ENCODE peak calls at places on chromosomes 16 and 17, in four cellular contexts. C, F, A and K are unnamed samples.

GRCh38 chr16:31064882-31065461 is 9.1 kb downstream of the ZNF668 start:
- DNase-seq in C (no peak), F (no peak), A (no peak), K (no peak)

GRCh38 chr16:79415983-79416641 is 184.4 kb downstream of the MAF start:
- DNase-seq in C (peak; percentile 37), F (peak; percentile 28), A (no peak), K (no peak)

GRCh38 chr17:61360318-61360717 is 39.3 kb upstream of the TBX2 start:
- DNase-seq in C (no peak), F (no peak), A (no peak), K (no peak)

GRCh38 chr16:89052824-89053724 is 40.6 kb upstream of the ACSF3 start:
- DNase-seq in C (peak; percentile 32), F (no peak), A (no peak), K (peak; percentile 69)

GRCh38 chr17:76411247-76411646 is 26.8 kb downstream of the SPHK1 start:
- DNase-seq in C (no peak), F (no peak), A (no peak), K (no peak)

GRCh38 chr17:79075433-79075805 is 795 bp downstream of the ENGASE start:
- DNase-seq in C (peak; percentile 48), F (no peak), A (no peak), K (no peak)

GRCh38 chr17:76427457-76428231 is 25.3 kb downstream of the UBE2O start:
- DNase-seq in C (no peak), F (no peak), A (no peak), K (peak; percentile 1)

GRCh38 chr17:8426094-8426720 is 9.5 kb upstream of the NDEL1 start:
- DNase-seq in C (no peak), F (no peak), A (no peak), K (no peak)

GRCh38 chr17:78748048-78748729 is 33.9 kb downstream of the CYTH1 start:
- DNase-seq in C (peak; percentile 67), F (peak; percentile 43), A (no peak), K (no peak)

GRCh38 chr17:55341432-55341831 is 76.7 kb downstream of the HLF start:
- DNase-seq in C (peak; percentile 53), F (no peak), A (no peak), K (no peak)

GRCh38 chr17:7884581-7885356 is 3.8 kb upstream of the CHD3 start:
- DNase-seq in C (peak; percentile 36), F (peak; percentile 45), A (no peak), K (no peak)

GRCh38 chr17:65143899-65144590 is 6.9 kb downstream of the RGS9 start:
- DNase-seq in C (no peak), F (no peak), A (no peak), K (no peak)

GRCh38 chr16:6008656-6009055 is 911.1 kb upstream of the EEF2KMT start:
- DNase-seq in C (no peak), F (no peak), A (no peak), K (no peak)

GRCh38 chr16:4346205-4346781 is 4.8 kb downstream of the PAM16 start:
- DNase-seq in C (no peak), F (no peak), A (no peak), K (no peak)

GRCh38 chr16:11152205-11152604 is 103.8 kb downstream of the SOCS1 start:
- DNase-seq in C (no peak), F (no peak), A (no peak), K (no peak)

GRCh38 chr16:85554114-85554790 is 58.9 kb upstream of the GSE1 start:
- DNase-seq in C (peak; percentile 84), F (peak; percentile 83), A (no peak), K (peak; percentile 78)

DNA sequence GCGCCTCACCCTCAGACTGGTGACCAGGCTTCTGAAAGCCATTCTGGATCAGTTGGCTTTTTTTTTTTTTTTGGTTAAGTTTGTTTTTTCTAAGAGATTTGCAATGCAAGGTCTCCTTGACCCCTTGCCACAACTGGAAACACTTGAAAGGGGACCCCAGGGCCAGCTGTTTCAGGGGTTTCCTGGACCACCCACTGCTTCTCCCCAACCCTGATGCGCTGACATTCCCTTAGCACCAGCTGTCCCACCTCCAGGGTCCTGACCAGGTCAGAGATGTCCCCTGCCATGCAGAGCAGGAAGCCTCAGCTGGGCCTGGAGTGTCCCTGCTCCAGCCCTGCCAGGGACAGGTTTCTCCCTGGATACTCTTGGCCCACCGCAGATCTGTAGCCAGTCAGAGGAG is 8.1 kb upstream of the MRPL58 start:
- DNase-seq in C (no peak), F (no peak), A (no peak), K (no peak)
- H3K36me3 ChIP-seq in C (no peaks in the 10 kb centered on the region), F (no peaks in the 10 kb centered on the region), A (peaks cover 63% of the 10 kb centered on the region), K (peaks cover 15% of the 10 kb centered on the region)

GRCh38 chr16:57531635-57532220 is 4.6 kb downstream of the CCDC102A start:
- DNase-seq in C (no peak), F (no peak), A (no peak), K (peak; percentile 3)

GRCh38 chr16:57532251-57532625 is 4.1 kb downstream of the CCDC102A start:
- DNase-seq in C (no peak), F (no peak), A (no peak), K (no peak)

GRCh38 chr16:57530531-57531252 is 5.7 kb downstream of the CCDC102A start:
- DNase-seq in C (no peak), F (no peak), A (no peak), K (no peak)

GRCh38 chr16:57530104-57530522 is 6.3 kb downstream of the CCDC102A start:
- DNase-seq in C (peak; percentile 92), F (peak; percentile 71), A (no peak), K (peak; percentile 6)

DNA sequence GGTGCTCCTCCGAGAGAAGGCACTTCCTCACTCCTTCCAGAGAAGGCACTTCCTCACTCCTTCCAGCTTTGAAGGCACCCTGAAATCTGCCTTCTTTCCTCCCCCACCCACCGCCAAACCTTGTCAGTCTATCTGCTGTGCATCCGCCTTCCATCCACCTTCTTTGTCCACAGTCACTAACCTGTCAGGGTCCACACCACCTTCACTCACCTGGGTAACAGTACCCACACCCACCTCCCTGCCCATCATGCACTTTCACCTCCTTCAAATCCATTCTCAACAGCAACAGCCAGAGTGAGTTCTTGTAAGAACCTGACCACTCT is 5.2 kb downstream of the CCDC102A start:
- DNase-seq in C (no peak), F (no peak), A (no peak), K (peak; percentile 1)
- H3K4me1 ChIP-seq in C (peaks cover 53% of the 10 kb centered on the region), F (peaks cover 65% of the 10 kb centered on the region), A (peaks cover 50% of the 10 kb centered on the region), K (no peaks in the 10 kb centered on the region)

DNA sequence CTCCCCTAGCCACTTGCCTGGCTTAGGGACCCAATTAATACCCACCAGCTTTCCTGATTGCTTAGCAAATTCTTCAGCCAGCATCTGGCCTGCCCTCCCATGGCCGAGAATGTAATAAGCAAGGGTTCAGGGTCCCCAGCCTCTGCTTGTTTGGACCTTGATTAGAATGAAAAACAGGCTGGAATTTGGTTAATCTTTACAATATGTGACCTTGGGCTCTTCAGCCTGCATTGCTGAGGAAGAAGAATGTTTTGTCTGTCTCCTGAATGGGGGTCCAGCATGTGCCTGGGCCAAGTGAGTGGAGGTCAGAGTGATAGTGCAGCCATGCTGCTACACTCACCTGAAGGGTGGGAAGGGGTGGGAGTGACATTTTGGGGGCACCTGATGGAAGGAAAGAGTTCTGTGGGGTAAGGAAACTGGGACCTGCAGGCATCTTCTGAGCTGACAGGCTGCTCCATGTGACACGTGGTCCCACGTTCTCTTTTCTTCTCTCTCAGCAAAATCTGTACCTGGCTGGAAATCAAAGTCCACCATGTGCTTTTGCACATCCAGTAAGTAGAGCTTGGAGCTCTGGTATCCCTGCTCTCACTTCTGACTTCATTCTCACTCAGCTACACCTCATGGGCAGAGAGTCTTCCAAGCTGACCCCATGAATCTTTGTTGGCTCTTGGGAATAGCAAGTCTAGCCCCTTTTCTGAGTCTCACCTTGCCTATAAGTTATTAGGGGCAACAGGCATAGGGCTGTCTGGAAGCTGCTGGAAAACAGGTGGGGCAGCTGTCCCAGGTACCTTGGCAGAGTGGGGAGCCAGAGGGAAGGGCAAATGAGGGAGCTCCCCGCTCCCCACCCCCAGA is 5.3 kb downstream of the TMEM106A start:
- DNase-seq in C (no peak), F (no peak), A (no peak), K (no peak)
- H3K36me3 ChIP-seq in C (peaks cover 8% of the 10 kb centered on the region), F (peaks cover 7% of the 10 kb centered on the region), A (peaks cover 59% of the 10 kb centered on the region), K (no peaks in the 10 kb centered on the region)

GRCh38 chr17:44188757-44189403 is 2.1 kb downstream of the TMUB2 start:
- DNase-seq in C (no peak), F (no peak), A (no peak), K (no peak)
- H3K4me1 ChIP-seq in C (peaks cover 34% of the 10 kb centered on the region), F (peaks cover 34% of the 10 kb centered on the region), A (peaks cover 18% of the 10 kb centered on the region), K (peaks cover 12% of the 10 kb centered on the region)

GRCh38 chr17:81697261-81698044 is 5.7 kb upstream of the MRPL12 start:
- DNase-seq in C (no peak), F (no peak), A (no peak), K (no peak)
- H3K36me3 ChIP-seq in C (peaks cover 49% of the 10 kb centered on the region), F (peaks cover 23% of the 10 kb centered on the region), A (peaks cover 97% of the 10 kb centered on the region), K (peaks cover 87% of the 10 kb centered on the region)

GRCh38 chr17:74212913-74213791 is at the start of gene TTYH2:
- DNase-seq in C (peak; percentile 81), F (peak; percentile 65), A (peak; percentile 51), K (peak; percentile 94)
- H3K4me1 ChIP-seq in C (peaks cover 52% of the 10 kb centered on the region), F (peaks cover 33% of the 10 kb centered on the region), A (peaks cover 46% of the 10 kb centered on the region), K (peaks cover 29% of the 10 kb centered on the region)

DNA sequence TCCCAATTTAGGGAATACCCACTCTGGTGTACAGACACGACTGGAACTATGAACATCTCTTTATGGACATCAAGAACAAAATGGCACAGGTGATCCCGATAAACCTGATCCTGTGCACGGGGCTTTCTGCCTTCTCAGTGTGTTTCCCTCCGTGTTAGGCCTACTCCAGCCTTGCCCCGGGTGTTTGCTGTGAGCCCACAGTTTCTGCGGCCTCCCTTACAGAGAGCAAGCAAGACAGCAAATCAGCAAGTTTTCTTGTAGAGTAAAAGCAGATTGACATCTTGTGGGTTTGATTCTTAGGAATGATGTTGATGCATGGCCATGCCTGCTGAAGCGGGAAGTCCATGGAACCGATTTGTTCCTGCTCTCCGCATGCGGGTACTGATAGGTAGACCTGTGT is 26.4 kb upstream of the ENDOV start:
- DNase-seq in C (no peak), F (no peak), A (no peak), K (no peak)
- H3K36me3 ChIP-seq in C (peaks cover 96% of the 10 kb centered on the region), F (peaks cover 95% of the 10 kb centered on the region), A (peaks cover 91% of the 10 kb centered on the region), K (peaks cover 47% of the 10 kb centered on the region)

GRCh38 chr17:40561871-40562611 is 3.2 kb downstream of the CCR7 start:
- DNase-seq in C (peak; percentile 87), F (peak; percentile 73), A (no peak), K (no peak)

GRCh38 chr17:40564195-40564882 is 933 bp downstream of the CCR7 start:
- DNase-seq in C (peak; percentile 54), F (peak; percentile 58), A (no peak), K (no peak)

GRCh38 chr17:40561294-40561870 is 3.9 kb downstream of the CCR7 start:
- DNase-seq in C (no peak), F (no peak), A (no peak), K (no peak)

GRCh38 chr17:40563371-40564052 is 1.8 kb downstream of the CCR7 start:
- DNase-seq in C (peak; percentile 61), F (peak; percentile 41), A (no peak), K (no peak)

DNA sequence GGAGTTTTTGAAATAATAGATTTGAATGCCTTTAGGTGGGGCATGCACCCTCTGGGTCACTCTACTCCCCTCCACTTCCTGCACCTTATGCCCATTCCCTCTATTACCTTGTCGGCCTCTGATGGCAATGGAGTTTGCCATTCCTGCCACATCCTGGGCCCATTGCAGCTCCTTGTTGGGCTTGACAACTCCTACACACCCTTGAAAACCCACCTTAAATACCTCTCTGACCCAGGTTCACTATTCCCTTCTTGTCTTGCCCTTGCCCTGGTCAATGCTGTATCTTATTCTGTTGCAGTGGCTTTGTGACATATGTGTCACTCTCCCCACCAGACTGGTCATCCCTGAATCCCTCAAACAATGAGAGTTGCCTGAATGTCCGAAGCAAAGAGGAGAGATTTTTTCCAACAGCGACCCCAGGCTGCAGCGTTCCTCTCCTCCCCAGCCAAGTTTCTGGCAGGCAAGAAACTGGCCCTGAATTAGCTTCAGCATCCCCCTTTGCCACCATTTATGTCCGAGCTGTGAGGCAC is 2.4 kb downstream of the CCR7 start:
- DNase-seq in C (no peak), F (no peak), A (no peak), K (no peak)
- H3K4me1 ChIP-seq in C (peaks cover 86% of the 10 kb centered on the region), F (peaks cover 93% of the 10 kb centered on the region), A (peaks cover 6% of the 10 kb centered on the region), K (peaks cover 3% of the 10 kb centered on the region)

GRCh38 chr16:69376393-69377059 is 9.3 kb downstream of the TERF2 start:
- DNase-seq in C (no peak), F (no peak), A (no peak), K (no peak)
- H3K36me3 ChIP-seq in C (peaks cover 45% of the 10 kb centered on the region), F (peaks cover 14% of the 10 kb centered on the region), A (peaks cover 81% of the 10 kb centered on the region), K (peaks cover 61% of the 10 kb centered on the region)